ENCODE peak calls at places on chromosome 7, in four cellular contexts. O is HepG2, T is K562, I is H1. A is an unnamed sample.

GRCh38 chr7:8133955-8134733 is 127.8 kb downstream of the ICA1 start:
- DNase-seq in O (no peak), I (no peak), T (peak; percentile 22), A (peak; percentile 99)

GRCh38 chr7:2964208-2964607 is 79.5 kb downstream of the CARD11 start:
- DNase-seq in T (no peak), O (no peak), I (no peak), A (no peak)

GRCh38 chr7:132100981-132101380 is 475.3 kb downstream of the PLXNA4 start:
- DNase-seq in T (no peak), I (no peak), O (no peak), A (no peak)

GRCh38 chr7:16891338-16891737 is 9.6 kb upstream of the AGR3 start:
- DNase-seq in T (peak; percentile 17), I (no peak), O (peak; percentile 63), A (peak; percentile 1)

GRCh38 chr7:66859794-66860645 is 61.0 kb upstream of the TMEM248 start:
- DNase-seq in T (no peak), O (no peak), I (no peak), A (no peak)

GRCh38 chr7:42572046-42572445 is 335.0 kb upstream of the GLI3 start:
- DNase-seq in O (no peak), I (no peak), T (no peak), A (no peak)

GRCh38 chr7:18459439-18459838 is 36.1 kb upstream of the HDAC9 start:
- DNase-seq in O (no peak), T (no peak), I (no peak), A (no peak)

GRCh38 chr7:5701085-5701914 is 80.2 kb downstream of the RNF216 start:
- DNase-seq in T (no peak), O (no peak), I (no peak), A (peak; percentile 84)

GRCh38 chr7:106358103-106358663 is 73.4 kb upstream of the NAMPT start:
- DNase-seq in O (no peak), I (no peak), T (peak; percentile 67), A (no peak)

GRCh38 chr7:98458090-98458875 is 57.4 kb upstream of the BAIAP2L1 start:
- DNase-seq in I (no peak), O (no peak), T (peak; percentile 46), A (no peak)

GRCh38 chr7:112064627-112065385 is 141.4 kb downstream of the DOCK4 start:
- DNase-seq in O (no peak), T (no peak), I (no peak), A (no peak)

GRCh38 chr7:102425639-102426267 is 7.6 kb upstream of the ORAI2 start:
- DNase-seq in T (no peak), I (no peak), O (no peak), A (peak; percentile 84)

GRCh38 chr7:150856303-150857275 is 4.3 kb downstream of the AOC1 start:
- DNase-seq in O (no peak), I (peak; percentile 38), T (no peak), A (no peak)

GRCh38 chr7:150852371-150852905 is at the start of gene AOC1:
- DNase-seq in T (no peak), I (peak; percentile 47), O (no peak), A (no peak)

GRCh38 chr7:150855046-150855445 is 2.7 kb downstream of the AOC1 start:
- DNase-seq in T (no peak), I (peak; percentile 40), O (no peak), A (no peak)

GRCh38 chr7:150855476-150856302 is 3.4 kb downstream of the AOC1 start:
- DNase-seq in I (no peak), T (no peak), O (no peak), A (no peak)

GRCh38 chr7:150854066-150855000 is 2.0 kb downstream of the AOC1 start:
- DNase-seq in O (no peak), T (no peak), I (peak; percentile 38), A (no peak)
- TF ChIP-seq BRCA1 in O (no peak), T (no peak), I (no peak), A (no peak)

GRCh38 chr7:27952393-27953290 is 212.7 kb downstream of the TAX1BP1 start:
- DNase-seq in O (no peak), T (no peak), I (no peak), A (no peak)
- TF ChIP-seq BRCA1 in O (no peak), T (no peak), I (no peak), A (no peak)

GRCh38 chr7:46811529-46811928 is 770.4 kb downstream of the TNS3 start:
- DNase-seq in O (no peak), I (no peak), T (no peak), A (no peak)

GRCh38 chr7:46814516-46815250 is 767.2 kb downstream of the TNS3 start:
- DNase-seq in T (no peak), O (no peak), I (no peak), A (no peak)

GRCh38 chr7:46812047-46812672 is 769.8 kb downstream of the TNS3 start:
- DNase-seq in I (no peak), T (no peak), O (no peak), A (no peak)

GRCh38 chr7:46809886-46810285 is 772.0 kb downstream of the TNS3 start:
- DNase-seq in O (no peak), I (no peak), T (no peak), A (no peak)

GRCh38 chr7:46810986-46811385 is 770.9 kb downstream of the TNS3 start:
- DNase-seq in O (no peak), T (no peak), I (no peak), A (no peak)
- TF ChIP-seq BRCA1 in O (no peak), T (no peak), I (no peak), A (no peak)

GRCh38 chr7:47534322-47535032 is 47.4 kb downstream of the TNS3 start:
- DNase-seq in I (no peak), O (no peak), T (peak; percentile 2), A (no peak)
- TF ChIP-seq BRCA1 in I (no peak), O (no peak), T (no peak), A (no peak)

DNA sequence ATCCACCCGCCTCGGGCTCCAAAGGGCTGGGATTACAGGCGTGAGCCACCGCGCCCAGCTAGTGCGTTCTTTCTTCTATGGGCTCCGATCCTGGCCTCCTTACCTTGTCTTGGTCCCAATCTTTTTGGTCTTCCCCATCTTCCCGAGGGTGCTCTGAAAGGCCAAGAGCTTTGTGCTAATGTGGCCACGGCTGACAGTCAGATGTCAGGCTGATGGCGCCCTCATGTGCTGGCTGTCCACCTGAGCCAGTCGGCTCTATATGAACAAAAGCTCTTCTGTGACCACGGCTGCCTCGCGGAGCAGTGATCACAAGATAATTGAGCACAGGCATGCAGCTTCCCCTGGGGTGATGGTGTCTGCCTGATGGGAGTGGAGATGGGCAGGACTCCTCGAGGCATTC is 11.0 kb upstream of the AHCYL2 start:
- DNase-seq in T (peak; percentile 77), O (peak; percentile 85), I (peak; percentile 66), A (no peak)
- TF ChIP-seq BRCA1 in T (no peak), O (no peak), I (no peak), A (no peak)

GRCh38 chr7:127913686-127914085 is 117.6 kb downstream of the LRRC4 start:
- DNase-seq in I (no peak), O (no peak), T (no peak), A (no peak)
- TF ChIP-seq BRCA1 in I (no peak), O (no peak), T (no peak), A (no peak)

GRCh38 chr7:74203956-74204615 is 5.7 kb upstream of the LAT2 start:
- DNase-seq in O (no peak), I (no peak), T (no peak), A (no peak)

GRCh38 chr7:74206589-74207120 is 3.2 kb upstream of the LAT2 start:
- DNase-seq in T (peak; percentile 90), I (peak; percentile 99), O (peak; percentile 61), A (no peak)

GRCh38 chr7:74199551-74200355 is 10.1 kb upstream of the LAT2 start:
- DNase-seq in O (no peak), T (peak; percentile 30), I (no peak), A (no peak)

GRCh38 chr7:74207586-74207985 is 2.2 kb upstream of the LAT2 start:
- DNase-seq in T (no peak), O (no peak), I (no peak), A (no peak)

DNA sequence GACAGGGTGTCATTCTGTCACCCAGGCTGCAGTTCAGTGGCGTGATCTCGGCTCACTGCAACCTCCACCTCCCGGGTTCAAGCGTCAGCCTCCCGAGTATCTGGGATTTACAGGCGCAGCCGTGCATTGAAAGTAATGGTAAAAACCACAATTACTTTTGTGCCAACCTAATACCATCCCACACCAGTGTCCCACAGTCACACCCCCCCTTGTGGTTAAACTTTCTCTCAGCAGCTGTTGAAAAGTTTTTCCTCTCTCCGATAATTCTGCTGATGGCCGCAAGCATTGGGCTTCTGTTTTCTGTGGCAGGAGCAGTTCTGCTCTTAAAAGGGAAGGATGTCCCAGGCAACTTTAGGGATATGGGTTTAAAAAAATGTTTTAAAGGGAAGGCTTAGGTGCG is 6.6 kb upstream of the LAT2 start:
- DNase-seq in T (peak; percentile 62), I (no peak), O (peak; percentile 32), A (no peak)
- TF ChIP-seq BRCA1 in T (no peak), I (no peak), O (no peak), A (no peak)

A was measured in GM12878.